ENCODE peak calls at places on chromosomes 12 and 14, in eight cellular contexts. M is esophagus muscularis mucosa, C is K562, Q is prostate gland, U is endothelial cell of umbilical vein, Z is breast epithelium, A is suprapubic skin, X is sigmoid colon. L is an unnamed sample.

GRCh38 chr12:11040162-11040561 is 9.0 kb upstream of the TAS2R31 start:
- DNase-seq in Z (no peak), Q (no peak), M (no peak), X (no peak), A (no peak), C (no peak), U (no peak), L (no peak)

GRCh38 chr12:58301337-58302122 is 360.2 kb downstream of the ATP23 start:
- DNase-seq in C (no peak), Z (no peak), A (no peak), M (no peak), Q (no peak), X (no peak), U (no peak), L (no peak)

GRCh38 chr12:52506858-52507715 is 13.1 kb downstream of the KRT5 start:
- DNase-seq in Z (peak), C (peak), M (peak), X (no peak), A (no peak), U (peak), Q (no peak), L (no peak)

GRCh38 chr14:99412122-99413061 is 68.3 kb downstream of the SETD3 start:
- DNase-seq in M (no peak), Z (no peak), U (no peak), Q (no peak), X (no peak), C (no peak), A (no peak), L (no peak)

GRCh38 chr12:20653871-20654270 is 41.3 kb upstream of the SLCO1C1 start:
- DNase-seq in M (no peak), Q (no peak), X (no peak), C (no peak), Z (no peak), U (no peak), A (no peak), L (no peak)

GRCh38 chr12:67394600-67394999 is 125.4 kb downstream of the CAND1 start:
- DNase-seq in U (peak), Q (peak), A (no peak), Z (peak), C (no peak), X (peak), M (no peak), L (no peak)

GRCh38 chr12:14403293-14403692 is 37.8 kb downstream of the ATF7IP start:
- DNase-seq in Q (no peak), A (no peak), X (no peak), C (no peak), M (no peak), U (no peak), Z (no peak), L (no peak)

GRCh38 chr14:81281317-81281716 is 60.6 kb upstream of the GTF2A1 start:
- DNase-seq in C (no peak), Q (no peak), Z (no peak), M (peak), X (no peak), A (no peak), U (no peak), L (no peak)

GRCh38 chr12:28222081-28222700 is 31.9 kb downstream of the CCDC91 start:
- DNase-seq in Z (no peak), U (no peak), A (no peak), Q (no peak), C (no peak), M (no peak), X (no peak), L (no peak)

GRCh38 chr14:38507299-38507698 is 251.4 kb upstream of the CLEC14A start:
- DNase-seq in Q (no peak), X (no peak), A (no peak), M (no peak), U (no peak), C (no peak), Z (no peak), L (no peak)

GRCh38 chr12:94172031-94172430 is 23.7 kb downstream of the PLXNC1 start:
- DNase-seq in U (no peak), Z (no peak), Q (no peak), C (peak), A (no peak), X (no peak), M (no peak), L (no peak)

GRCh38 chr12:49942921-49943662 is 7.4 kb upstream of the AQP2 start:
- DNase-seq in X (no peak), Q (no peak), M (no peak), A (no peak), C (no peak), U (no peak), Z (no peak), L (no peak)

GRCh38 chr14:54310151-54310851 is 86.5 kb upstream of the CDKN3 start:
- DNase-seq in C (no peak), Q (no peak), M (no peak), X (no peak), U (no peak), Z (no peak), A (no peak), L (no peak)

GRCh38 chr14:55807059-55807499 is 227.1 kb downstream of the KTN1 start:
- DNase-seq in X (peak), Q (peak), C (peak), A (peak), M (peak), U (peak), Z (peak), L (no peak)

GRCh38 chr12:15706010-15706676 is 83.0 kb downstream of the EPS8 start:
- DNase-seq in X (no peak), Q (no peak), C (peak), U (no peak), A (no peak), Z (no peak), M (no peak), L (no peak)

GRCh38 chr14:98957211-98958047 is 314.6 kb downstream of the BCL11B start:
- DNase-seq in A (peak), C (no peak), Z (peak), U (no peak), X (peak), Q (no peak), M (peak), L (no peak)

GRCh38 chr12:52320784-52321400 is at the start of gene KRT83:
- DNase-seq in A (peak), Z (no peak), M (no peak), Q (no peak), C (no peak), X (no peak), U (no peak), L (no peak)

GRCh38 chr12:24853588-24853987 is 95.3 kb downstream of the BCAT1 start:
- DNase-seq in Z (no peak), X (no peak), Q (no peak), U (peak), C (no peak), M (no peak), A (no peak), L (no peak)

GRCh38 chr12:41485203-41485602 is 297.1 kb downstream of the PDZRN4 start:
- DNase-seq in M (no peak), X (no peak), A (no peak), C (no peak), Z (no peak), U (peak), Q (no peak), L (no peak)

GRCh38 chr14:92516966-92517350 is 3.4 kb downstream of the RIN3 start:
- DNase-seq in A (no peak), X (peak), Z (no peak), M (no peak), C (no peak), U (no peak), Q (no peak), L (no peak)

GRCh38 chr14:64082837-64083236 is 211.3 kb downstream of the ESR2 start:
- DNase-seq in M (no peak), U (no peak), Q (no peak), C (no peak), X (no peak), A (no peak), Z (no peak), L (no peak)

GRCh38 chr14:41830679-41831078 is 224.0 kb downstream of the LRFN5 start:
- DNase-seq in Q (no peak), M (no peak), A (no peak), U (no peak), Z (no peak), X (peak), C (no peak), L (no peak)

GRCh38 chr12:48980389-48980952 is 2.3 kb downstream of the WNT1 start:
- DNase-seq in Q (no peak), U (no peak), C (no peak), A (no peak), X (no peak), Z (no peak), M (no peak), L (no peak)

GRCh38 chr12:52082988-52083637 is 3.6 kb downstream of the SMIM41 start:
- DNase-seq in Z (peak), Q (no peak), M (no peak), U (peak), X (peak), C (peak), A (no peak), L (peak)

GRCh38 chr14:104211242-104211641 is 72.9 kb downstream of the KIF26A start:
- DNase-seq in U (no peak), M (no peak), A (no peak), C (no peak), Q (no peak), X (no peak), Z (no peak), L (no peak)

GRCh38 chr14:36767603-36768281 is 106.1 kb downstream of the PAX9 start:
- DNase-seq in A (no peak), Z (peak), X (no peak), M (peak), C (peak), U (no peak), Q (peak), L (no peak)

GRCh38 chr12:53623986-53624385 is 2.2 kb downstream of the ATF7 start:
- DNase-seq in X (no peak), U (peak), C (peak), M (no peak), Q (peak), A (no peak), Z (no peak), L (no peak)

GRCh38 chr12:857611-858010 is 91.9 kb downstream of the RAD52 start:
- DNase-seq in C (no peak), X (no peak), A (peak), Q (no peak), U (no peak), Z (no peak), M (no peak), L (no peak)

GRCh38 chr14:49999826-50000214 is 106.9 kb downstream of the ARF6 start:
- DNase-seq in M (no peak), U (no peak), C (no peak), Q (no peak), X (no peak), Z (no peak), A (no peak), L (no peak)

GRCh38 chr14:49997991-49998390 is 105.1 kb downstream of the ARF6 start:
- DNase-seq in M (no peak), U (no peak), C (no peak), X (no peak), Q (no peak), A (no peak), Z (no peak), L (no peak)

GRCh38 chr14:50001146-50001998 is 108.5 kb downstream of the ARF6 start:
- DNase-seq in C (peak), A (peak), Z (peak), Q (peak), X (no peak), U (no peak), M (no peak), L (peak)

GRCh38 chr14:50000215-50001145 is 107.6 kb downstream of the ARF6 start:
- DNase-seq in A (peak), C (peak), X (peak), Q (peak), Z (peak), M (no peak), U (peak), L (no peak)

GRCh38 chr14:49999216-49999761 is 106.4 kb downstream of the ARF6 start:
- DNase-seq in U (peak), A (peak), Z (peak), X (peak), Q (peak), C (peak), M (no peak), L (peak)
- TF ChIP-seq POLR2A in U (peak), A (no peak), Z (no peak), X (no peak), Q (peak), C (no peak), M (no peak), L (peak)

DNA sequence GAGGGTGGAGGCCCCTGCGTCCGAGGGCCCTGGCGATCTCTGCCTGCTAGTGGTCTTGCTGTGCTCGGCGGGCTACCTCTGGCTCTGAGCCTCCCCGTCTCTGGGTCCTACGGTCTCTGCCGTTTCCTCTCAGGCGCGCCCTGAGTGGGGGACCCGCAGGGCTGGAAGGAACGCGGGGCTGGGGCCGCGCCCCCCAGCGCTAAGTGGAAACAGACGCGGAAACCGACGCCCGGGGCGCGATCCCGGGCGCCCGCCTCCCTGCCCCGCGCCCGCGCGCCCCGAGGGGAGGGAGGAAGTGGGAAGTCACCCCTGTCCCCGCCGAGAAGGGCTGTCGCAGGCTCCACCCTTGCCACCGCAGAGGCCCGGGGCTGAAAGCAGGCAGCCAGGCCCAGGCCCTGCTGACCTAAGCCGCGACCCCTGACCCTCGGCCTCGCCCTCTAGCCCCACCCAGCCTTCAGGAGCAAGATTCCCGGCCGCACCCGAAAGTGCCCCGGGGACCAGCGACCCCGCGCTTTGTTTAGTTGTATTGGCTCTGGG is 831 bp downstream of the CRIP1 start:
- DNase-seq in Z (no peak), C (peak), X (no peak), Q (no peak), M (no peak), U (no peak), A (no peak), L (no peak)
- TF ChIP-seq POLR2AphosphoS5 in Z (no peak), C (no peak), X (no peak), Q (no peak), M (no peak), U (no peak), A (no peak), L (no peak)

DNA sequence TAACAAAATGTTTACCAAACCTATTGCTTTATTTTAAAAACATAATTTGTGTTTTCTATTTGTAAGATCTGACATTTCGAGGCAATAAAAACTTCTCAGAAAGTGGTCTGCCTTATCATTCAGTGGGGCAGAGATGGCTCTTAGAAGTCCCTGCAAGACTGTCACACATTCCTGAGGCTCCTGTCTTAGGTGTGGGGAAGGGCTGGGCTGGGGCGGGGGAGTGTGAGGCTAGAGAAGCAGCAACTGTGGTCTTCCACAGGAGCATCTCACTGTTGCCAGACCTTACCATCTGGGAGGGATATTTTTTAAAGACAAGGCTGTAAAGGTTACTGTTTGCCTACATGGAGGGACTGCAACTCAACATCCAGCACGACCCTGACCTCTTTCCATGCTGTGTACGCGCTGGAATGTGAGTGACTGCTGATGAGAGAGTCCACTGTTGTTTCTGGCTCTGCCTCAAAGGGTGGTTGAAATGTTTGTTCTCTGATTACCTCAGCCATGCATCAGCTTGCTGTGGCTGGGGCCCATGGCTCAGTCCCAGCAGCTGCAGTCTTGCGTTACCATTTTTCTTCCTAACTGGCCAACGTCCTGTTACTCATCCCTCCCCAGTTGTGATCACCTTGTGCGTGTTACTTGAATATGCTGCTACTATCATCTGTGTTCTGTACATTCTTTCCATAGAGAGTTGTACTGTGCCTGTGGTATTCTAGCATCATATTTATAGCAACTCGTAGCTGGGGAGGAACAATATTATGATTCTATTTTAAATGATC is 12.4 kb downstream of the ERG28 start:
- DNase-seq in X (peak), A (no peak), Q (peak), Z (peak), M (no peak), U (peak), C (no peak), L (no peak)
- TF ChIP-seq POLR2A in X (no peak), A (no peak), Q (no peak), Z (no peak), M (no peak), U (no peak), C (no peak), L (no peak)

DNA sequence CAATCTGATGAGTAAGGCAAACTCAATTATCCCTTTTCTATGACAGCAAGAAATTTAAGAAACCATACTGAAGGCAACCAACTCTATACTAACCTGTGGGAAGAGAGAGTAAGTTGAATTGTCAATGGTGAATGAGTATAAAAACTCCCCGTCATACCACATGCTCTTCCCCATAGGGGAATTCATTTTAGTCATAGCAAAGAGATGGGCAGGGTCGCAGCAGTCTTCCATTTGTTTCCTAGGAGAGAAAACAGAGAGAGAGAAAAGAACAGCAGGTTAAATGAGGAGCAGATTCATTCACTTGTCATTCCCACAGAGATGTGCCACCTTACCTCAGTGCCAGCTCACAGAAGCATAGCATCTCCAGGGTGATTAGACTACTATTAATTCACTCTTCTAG is 47.5 kb downstream of the ST8SIA1 start:
- DNase-seq in Q (no peak), A (no peak), X (no peak), M (no peak), C (no peak), Z (no peak), U (no peak), L (no peak)
- TF ChIP-seq POLR2AphosphoS5 in Q (no peak), A (no peak), X (no peak), M (no peak), C (no peak), Z (no peak), U (no peak), L (no peak)

GRCh38 chr12:100789975-100790374 is 4.6 kb upstream of the ANO4 start:
- DNase-seq in M (no peak), A (no peak), U (no peak), X (no peak), C (no peak), Q (no peak), Z (no peak), L (no peak)
- TF ChIP-seq POLR2A in M (no peak), A (no peak), U (no peak), X (no peak), C (no peak), Q (no peak), Z (no peak), L (no peak)

DNA sequence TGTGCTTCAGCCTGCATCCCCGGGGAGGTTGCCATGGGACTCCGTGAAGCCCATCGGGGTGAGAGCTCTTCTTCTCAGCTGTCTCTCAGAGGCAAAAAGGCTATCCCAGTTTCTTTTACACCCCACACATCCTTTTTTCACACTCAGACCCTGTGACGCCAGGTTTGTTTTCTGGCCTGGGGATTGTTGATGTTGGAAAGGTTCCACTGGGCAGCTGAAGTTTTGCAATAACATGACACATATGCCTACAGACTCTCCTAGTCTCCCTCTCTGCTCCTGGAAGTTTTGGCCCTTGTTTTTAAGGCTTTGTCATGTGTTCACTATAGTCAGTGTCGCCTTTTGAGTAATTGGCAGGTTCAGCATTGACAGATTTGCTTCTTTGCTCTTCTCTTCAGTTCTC is 118.6 kb downstream of the SMOC1 start:
- DNase-seq in C (no peak), A (no peak), Q (no peak), Z (peak), M (no peak), X (no peak), U (peak), L (no peak)
- TF ChIP-seq POLR2AphosphoS5 in C (no peak), A (no peak), Q (peak), Z (no peak), M (no peak), X (no peak), U (no peak), L (no peak)

GRCh38 chr12:109154485-109155438 is 38.4 kb downstream of the ACACB start:
- DNase-seq in Q (peak), C (peak), U (peak), X (peak), M (peak), Z (peak), A (peak), L (peak)
- TF ChIP-seq POLR2A in Q (peak), C (no peak), U (no peak), X (peak), M (peak), Z (no peak), A (no peak), L (no peak)

GRCh38 chr14:61476737-61477410 is 155.5 kb downstream of the PRKCH start:
- DNase-seq in U (peak), A (no peak), M (no peak), Q (no peak), C (peak), X (peak), Z (no peak), L (no peak)
- TF ChIP-seq POLR2AphosphoS5 in U (peak), A (no peak), M (peak), Q (peak), C (no peak), X (peak), Z (peak), L (no peak)

L was measured in GM12891.